ENCODE peak calls at places on chromosomes 16 and 17, in four cellular contexts. S is CD8-positive, alpha-beta T cell; C is GM23248; R is CD4-positive, alpha-beta memory T cell. B is an unnamed sample.

GRCh38 chr17:65495255-65496060 is 66.0 kb downstream of the AXIN2 start:
- DNase-seq in C (no peak), R (peak; percentile 36), S (no peak), B (peak; percentile 73)

GRCh38 chr17:63841350-63842172 is 924 bp downstream of the SMARCD2 start:
- DNase-seq in R (no peak), C (peak; percentile 72), S (no peak), B (no peak)

GRCh38 chr16:24328835-24329418 is 72.8 kb downstream of the CACNG3 start:
- DNase-seq in C (no peak), S (no peak), R (no peak), B (no peak)

GRCh38 chr16:59899940-59900339 is 1165.8 kb upstream of the GOT2 start:
- DNase-seq in C (no peak), S (no peak), R (no peak), B (no peak)

GRCh38 chr17:9432121-9432866 is 143.3 kb downstream of the STX8 start:
- DNase-seq in C (peak; percentile 36), R (no peak), S (no peak), B (no peak)

GRCh38 chr17:38852771-38853291 is 690 bp downstream of the RPL23 start:
- DNase-seq in S (peak; percentile 29), C (peak; percentile 54), R (no peak), B (no peak)

GRCh38 chr16:29831490-29831889 is 11.2 kb downstream of the MVP start:
- DNase-seq in S (no peak), C (no peak), R (no peak), B (no peak)

GRCh38 chr17:17354560-17355357 is 51.6 kb downstream of the NT5M start:
- DNase-seq in S (peak; percentile 72), R (peak; percentile 71), C (peak; percentile 84), B (peak; percentile 71)

GRCh38 chr16:84495506-84495905 is 9.0 kb downstream of the MEAK7 start:
- DNase-seq in R (no peak), S (no peak), C (no peak), B (no peak)

GRCh38 chr17:27259356-27259755 is 34.6 kb upstream of the WSB1 start:
- DNase-seq in C (no peak), S (no peak), R (no peak), B (no peak)

GRCh38 chr17:77110006-77110374 is 30.8 kb upstream of the SEC14L1 start:
- DNase-seq in R (no peak), S (no peak), C (peak; percentile 43), B (no peak)

GRCh38 chr17:57480438-57481196 is 224.3 kb downstream of the MSI2 start:
- DNase-seq in S (no peak), R (no peak), C (peak; percentile 86), B (peak; percentile 42)

GRCh38 chr16:84844049-84844350 is 24.2 kb downstream of the CRISPLD2 start:
- DNase-seq in C (no peak), S (no peak), R (no peak), B (no peak)

GRCh38 chr17:12664894-12665262 is 812 bp upstream of the MYOCD start:
- DNase-seq in C (peak; percentile 4), R (no peak), S (no peak), B (no peak)

GRCh38 chr16:66774981-66775380 is 23.6 kb upstream of the DYNC1LI2 start:
- DNase-seq in R (no peak), S (no peak), C (no peak), B (no peak)

GRCh38 chr17:65052585-65052984 is 4.0 kb downstream of the GNA13 start:
- DNase-seq in C (no peak), R (no peak), S (no peak), B (no peak)

GRCh38 chr17:60435244-60436170 is 13.2 kb downstream of the CHCT1 start:
- DNase-seq in S (peak; percentile 46), R (peak; percentile 62), C (peak; percentile 91), B (peak; percentile 59)

GRCh38 chr16:15747937-15748336 is 97.9 kb downstream of the NDE1 start:
- DNase-seq in R (no peak), C (no peak), S (no peak), B (no peak)

GRCh38 chr16:535446-536405 is 8.2 kb downstream of the CAPN15 start:
- DNase-seq in S (no peak), R (no peak), C (peak; percentile 98), B (no peak)

GRCh38 chr17:32330142-32330541 is 11.8 kb downstream of the C17orf75 start:
- DNase-seq in S (no peak), C (no peak), R (no peak), B (no peak)

GRCh38 chr17:36197389-36197708 is 791 bp upstream of the CCL3L1 start:
- DNase-seq in S (no peak), C (no peak), R (no peak), B (no peak)

GRCh38 chr17:78901806-78902205 is 1.2 kb downstream of the CEP295NL start:
- DNase-seq in C (no peak), R (no peak), S (no peak), B (no peak)

GRCh38 chr16:51773491-51773890 is 622.4 kb upstream of the SALL1 start:
- DNase-seq in S (no peak), R (no peak), C (no peak), B (no peak)

GRCh38 chr17:11943759-11944347 is 53.4 kb downstream of the ZNF18 start:
- DNase-seq in S (no peak), R (no peak), C (no peak), B (no peak)

GRCh38 chr17:30318190-30318589 is 15.7 kb downstream of the TMIGD1 start:
- DNase-seq in R (no peak), S (no peak), C (peak; percentile 23), B (no peak)

GRCh38 chr16:27264151-27264550 is 4.4 kb downstream of the NSMCE1 start:
- DNase-seq in R (no peak), S (no peak), C (peak; percentile 83), B (no peak)

GRCh38 chr16:87410958-87411357 is 18.8 kb downstream of the MAP1LC3B start:
- DNase-seq in C (no peak), R (no peak), S (no peak), B (no peak)

GRCh38 chr17:41913798-41914197 is 5.0 kb downstream of the ACLY start:
- DNase-seq in R (no peak), C (no peak), S (no peak), B (no peak)
- H3K4me3 ChIP-seq in R (no peak overlapping the region), C (no peak overlapping the region), S (no peak overlapping the region), B (no peak overlapping the region)

DNA sequence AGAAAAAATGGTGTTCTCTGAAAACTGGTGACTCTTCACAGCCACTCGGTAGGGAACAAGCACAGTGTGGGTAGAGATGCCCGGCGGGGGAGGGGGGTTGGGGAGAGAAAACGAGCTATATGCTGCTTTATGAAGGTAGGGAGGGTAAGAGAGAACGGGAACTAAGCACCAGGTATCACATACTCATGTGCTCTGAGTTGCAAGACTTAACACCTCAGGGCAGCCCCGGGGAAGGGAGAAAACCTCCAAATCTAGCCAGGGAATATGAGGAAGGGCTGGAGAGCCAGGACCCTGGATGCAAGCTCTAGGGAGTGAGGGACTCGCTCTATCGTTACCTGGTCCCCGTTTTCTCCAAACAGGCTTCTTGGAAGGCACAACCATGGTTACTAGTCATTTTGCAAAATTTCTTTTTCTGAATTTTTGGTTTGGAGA is 35.3 kb downstream of the HIC1 start:
- DNase-seq in S (peak; percentile 30), C (no peak), R (no peak), B (no peak)
- H3K4me3 ChIP-seq in S (peak overlapping the region; percentile 55), C (peak overlapping the region; percentile 75), R (peak overlapping the region; percentile 91), B (no peak overlapping the region)

DNA sequence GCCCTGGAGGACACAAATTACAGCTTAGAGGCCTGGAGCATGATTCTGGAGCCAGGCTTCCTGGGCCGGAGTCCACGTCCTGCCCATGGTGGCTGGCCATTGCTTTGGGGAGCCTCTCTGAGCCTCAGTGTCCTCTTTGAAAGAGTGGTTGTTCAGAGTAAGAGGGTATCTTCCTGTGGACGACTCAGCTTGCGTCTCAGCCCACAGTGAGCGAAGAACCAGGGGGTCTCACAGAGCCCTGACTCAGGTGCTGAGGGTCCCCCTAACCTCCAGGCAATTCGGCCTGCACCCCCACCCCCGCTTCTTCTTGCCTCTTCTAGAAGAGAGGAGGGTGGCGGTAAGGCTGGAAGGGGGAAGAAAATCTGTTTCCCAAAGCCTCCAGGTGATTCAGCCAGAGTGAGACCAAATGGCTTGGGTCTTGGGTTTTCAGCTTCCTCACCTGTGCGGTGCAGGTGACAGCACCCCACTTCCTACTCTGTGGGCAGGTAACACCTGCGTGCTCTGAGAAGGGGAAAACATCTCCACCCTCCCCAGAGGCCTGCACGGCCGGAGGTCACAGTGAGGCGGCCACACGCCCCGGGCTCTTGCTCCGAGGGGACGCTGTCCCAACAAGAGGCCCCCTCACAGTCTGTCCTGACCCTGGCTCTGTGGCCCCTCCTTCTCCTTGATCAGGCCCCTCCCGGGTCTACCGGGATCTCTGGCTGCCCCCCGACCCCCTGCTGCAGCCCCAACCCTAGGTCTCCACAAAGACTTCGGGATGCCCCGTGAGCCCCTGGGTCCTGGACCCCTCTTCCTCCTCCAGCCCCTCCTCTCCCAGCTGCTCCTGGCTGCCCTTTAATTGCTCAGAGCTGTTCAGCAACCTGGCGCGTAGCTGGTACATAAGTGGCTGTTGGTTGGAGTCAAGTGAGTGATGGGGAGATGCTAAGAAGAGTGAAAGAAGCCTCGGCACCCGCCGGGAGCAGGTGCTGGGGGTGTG is 119.2 kb downstream of the METRNL start:
- DNase-seq in S (no peak), C (no peak), R (no peak), B (no peak)
- H3K4me3 ChIP-seq in S (peak overlapping the region; percentile 55), C (no peak overlapping the region), R (peak overlapping the region; percentile 52), B (no peak overlapping the region)

DNA sequence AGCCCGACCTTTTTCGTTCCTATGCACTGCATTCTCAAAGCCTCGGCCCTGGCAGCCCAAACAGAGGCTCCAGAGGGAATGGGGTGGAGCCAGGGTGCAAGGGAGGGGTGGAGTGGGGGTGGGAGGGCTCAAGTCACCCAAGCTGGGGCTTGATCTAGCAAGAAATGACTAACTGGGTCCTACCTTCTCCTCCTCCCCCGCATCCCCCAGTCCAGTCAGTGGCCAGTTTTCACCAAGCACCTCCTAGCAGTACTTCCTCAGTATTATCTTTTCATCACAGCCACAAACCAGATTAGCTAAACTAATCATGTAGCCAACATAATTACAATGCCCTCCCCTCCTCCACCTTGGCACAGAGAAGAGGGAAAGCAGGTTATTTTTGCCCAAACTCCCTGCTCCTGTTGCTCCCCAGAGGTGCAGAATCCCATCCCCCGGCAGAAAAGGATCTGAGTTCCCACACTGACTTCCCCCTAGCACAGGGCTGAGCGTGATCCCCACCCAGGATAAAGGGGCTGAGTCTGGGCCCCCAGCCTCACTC is 2.2 kb downstream of the JUP start:
- DNase-seq in S (no peak), C (peak; percentile 32), R (no peak), B (no peak)
- H3K4me3 ChIP-seq in S (no peak overlapping the region), C (no peak overlapping the region), R (no peak overlapping the region), B (no peak overlapping the region)

DNA sequence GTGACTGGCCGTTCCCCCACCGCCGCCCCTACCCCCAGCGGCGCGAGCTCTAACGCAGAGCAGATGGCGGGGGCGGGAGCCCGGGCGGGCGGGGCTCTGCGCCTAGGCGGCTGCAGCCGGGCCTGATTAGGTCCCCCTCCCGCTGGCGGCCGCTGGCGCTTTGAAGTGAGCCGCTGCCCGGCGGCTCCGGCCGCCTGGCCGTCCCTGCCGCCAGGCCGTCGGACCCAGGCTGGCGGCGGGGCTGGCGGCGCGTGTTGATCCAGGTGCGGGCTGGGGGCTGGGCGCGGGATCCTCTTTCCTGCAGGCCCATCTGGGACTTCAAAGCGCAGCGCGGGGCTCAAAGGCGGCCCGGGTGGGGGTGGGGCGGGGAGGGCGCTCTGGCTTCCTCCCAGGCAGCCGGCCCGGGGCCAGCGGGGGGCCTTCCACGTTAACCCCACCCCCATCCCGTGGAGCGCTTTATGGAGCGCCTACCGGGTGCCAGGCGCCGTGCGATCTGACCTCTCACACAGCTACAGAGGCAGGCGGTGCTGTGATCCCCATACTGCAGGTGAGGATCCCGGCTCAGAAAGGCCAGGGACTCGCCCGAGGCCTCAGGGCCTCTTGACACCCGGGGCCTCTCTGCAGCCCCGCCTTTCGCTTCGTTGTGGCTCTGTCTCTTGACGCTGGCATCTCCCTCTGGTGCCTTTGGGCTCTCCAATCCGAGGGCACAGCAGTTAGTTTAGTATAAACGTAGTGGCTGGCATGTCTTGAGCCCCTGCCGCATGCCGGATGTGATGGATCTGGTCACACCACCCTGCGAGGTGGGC is 80.0 kb upstream of the NKD1 start:
- DNase-seq in C (peak; percentile 24), R (no peak), S (no peak), B (no peak)
- H3K4me3 ChIP-seq in C (peak overlapping the region; percentile 42), R (no peak overlapping the region), S (no peak overlapping the region), B (no peak overlapping the region)

GRCh38 chr17:48795444-48796162 is 21.4 kb downstream of the TTLL6 start:
- DNase-seq in C (peak; percentile 94), S (no peak), R (no peak), B (no peak)
- H3K4me3 ChIP-seq in C (no peak overlapping the region), S (no peak overlapping the region), R (no peak overlapping the region), B (no peak overlapping the region)